ENCODE peak calls at places on chromosome 9, in six cellular contexts. L is heart right ventricle, M is endothelial cell of umbilical vein, U is adrenal gland, F is uterus, G is aorta. V is an unnamed sample. For H3K4me1, the result is how much of the 10 kb centered on the place peaks cover.

GRCh38 chr9:108565651-108566378 is 290.0 kb downstream of the ACTL7B start:
- DNase-seq in G (peak), M (peak), L (no peak), U (peak), F (peak), V (no peak)

GRCh38 chr9:76911971-76912370 is 6.1 kb upstream of the PRUNE2 start:
- DNase-seq in M (no peak), G (no peak), L (no peak), U (no peak), F (no peak), V (no peak)

GRCh38 chr9:110050925-110051355 is 157.0 kb downstream of the C9orf152 start:
- DNase-seq in L (no peak), F (peak), M (peak), G (no peak), U (peak), V (no peak)

GRCh38 chr9:107112707-107113243 is 170.3 kb upstream of the RAD23B start:
- DNase-seq in F (no peak), M (no peak), G (no peak), L (no peak), U (no peak), V (no peak)

GRCh38 chr9:119802621-119803020 is 433.4 kb upstream of the BRINP1 start:
- DNase-seq in M (no peak), G (peak), L (peak), U (no peak), F (no peak), V (no peak)

GRCh38 chr9:135524130-135524861 is 3.1 kb downstream of the LCN1 start:
- DNase-seq in U (peak), G (no peak), F (no peak), L (no peak), M (no peak), V (no peak)

GRCh38 chr9:16191237-16191636 is 638.4 kb downstream of the CCDC171 start:
- DNase-seq in G (no peak), U (no peak), F (no peak), M (no peak), L (no peak), V (no peak)

GRCh38 chr9:130402243-130402642 is 42.5 kb upstream of the ASS1 start:
- DNase-seq in G (no peak), F (no peak), M (no peak), L (no peak), U (no peak), V (no peak)

GRCh38 chr9:117060963-117061362 is 353.9 kb downstream of the ASTN2 start:
- DNase-seq in F (no peak), M (no peak), G (no peak), U (no peak), L (no peak), V (no peak)

GRCh38 chr9:35366627-35367026 is 123.3 kb upstream of the RUSC2 start:
- DNase-seq in G (no peak), M (no peak), U (no peak), F (no peak), L (no peak), V (no peak)

GRCh38 chr9:29322240-29322639 is 1749.0 kb upstream of the C9orf72 start:
- DNase-seq in G (no peak), U (no peak), F (no peak), L (no peak), M (no peak), V (no peak)

GRCh38 chr9:133107961-133108793 is 12.9 kb downstream of the RALGDS start:
- DNase-seq in M (no peak), G (peak), U (peak), F (no peak), L (no peak), V (no peak)

GRCh38 chr9:6080154-6080716 is 64.8 kb upstream of the RANBP6 start:
- DNase-seq in F (peak), L (peak), M (peak), G (peak), U (peak), V (peak)

GRCh38 chr9:72203205-72203803 is 54.1 kb downstream of the GDA start:
- DNase-seq in G (no peak), M (peak), U (peak), L (no peak), F (no peak), V (no peak)

GRCh38 chr9:127522727-127523126 is 71.4 kb downstream of the LRSAM1 start:
- DNase-seq in G (no peak), U (no peak), L (no peak), M (no peak), F (no peak), V (no peak)

GRCh38 chr9:19894975-19895374 is 106.1 kb upstream of the SLC24A2 start:
- DNase-seq in L (no peak), G (no peak), U (no peak), M (no peak), F (no peak), V (no peak)

GRCh38 chr9:110543631-110544051 is 35.9 kb downstream of the SVEP1 start:
- DNase-seq in F (no peak), L (peak), M (peak), G (peak), U (peak), V (no peak)

GRCh38 chr9:124602632-124603031 is 95.4 kb upstream of the NR5A1 start:
- DNase-seq in U (no peak), M (no peak), L (no peak), G (no peak), F (no peak), V (no peak)

GRCh38 chr9:129888085-129888808 is 53.0 kb downstream of the USP20 start:
- DNase-seq in L (peak), F (no peak), U (no peak), G (peak), M (no peak), V (peak)

GRCh38 chr9:128390813-128391711 is 19.9 kb downstream of the URM1 start:
- DNase-seq in M (no peak), U (no peak), G (no peak), F (no peak), L (no peak), V (no peak)

GRCh38 chr9:134435527-134436355 is 109.5 kb downstream of the RXRA start:
- DNase-seq in M (no peak), F (no peak), L (no peak), U (no peak), G (no peak), V (no peak)

GRCh38 chr9:78756813-78757510 is 460.0 kb downstream of the PSAT1 start:
- DNase-seq in U (no peak), G (no peak), M (no peak), F (no peak), L (no peak), V (no peak)

GRCh38 chr9:125145425-125145824 is 2.1 kb upstream of the SCAI start:
- DNase-seq in M (no peak), F (no peak), L (no peak), G (no peak), U (no peak), V (no peak)

GRCh38 chr9:6590772-6591384 is 54.7 kb downstream of the GLDC start:
- DNase-seq in G (no peak), M (no peak), U (no peak), L (no peak), F (no peak), V (no peak)

GRCh38 chr9:37967681-37968080 is 63.8 kb upstream of the SLC25A51 start:
- DNase-seq in L (no peak), G (no peak), M (no peak), U (no peak), F (no peak), V (no peak)

GRCh38 chr9:98118640-98119601 is at the start of gene TRIM14:
- DNase-seq in G (peak), U (peak), F (peak), L (peak), M (peak), V (peak)

GRCh38 chr9:132754236-132754635 is 84.0 kb downstream of the GTF3C4 start:
- DNase-seq in M (no peak), U (no peak), F (no peak), G (no peak), L (no peak), V (no peak)

GRCh38 chr9:14433841-14434511 is 120.0 kb upstream of the NFIB start:
- DNase-seq in L (peak), F (peak), U (peak), M (no peak), G (no peak), V (no peak)

GRCh38 chr9:124206391-124206790 is 51.4 kb upstream of the NEK6 start:
- DNase-seq in G (peak), M (no peak), L (no peak), F (no peak), U (no peak), V (no peak)

GRCh38 chr9:113544001-113544340 is 80.4 kb downstream of the RGS3 start:
- DNase-seq in G (no peak), U (no peak), L (no peak), M (no peak), F (no peak), V (no peak)

GRCh38 chr9:3773661-3774060 is 247.9 kb upstream of the RFX3 start:
- DNase-seq in L (no peak), F (no peak), U (no peak), G (no peak), M (no peak), V (no peak)

GRCh38 chr9:3768286-3768685 is 242.5 kb upstream of the RFX3 start:
- DNase-seq in F (no peak), L (no peak), U (no peak), G (no peak), M (no peak), V (no peak)

GRCh38 chr9:3768698-3769458 is 243.1 kb upstream of the RFX3 start:
- DNase-seq in M (no peak), U (peak), G (no peak), L (no peak), F (peak), V (no peak)

DNA sequence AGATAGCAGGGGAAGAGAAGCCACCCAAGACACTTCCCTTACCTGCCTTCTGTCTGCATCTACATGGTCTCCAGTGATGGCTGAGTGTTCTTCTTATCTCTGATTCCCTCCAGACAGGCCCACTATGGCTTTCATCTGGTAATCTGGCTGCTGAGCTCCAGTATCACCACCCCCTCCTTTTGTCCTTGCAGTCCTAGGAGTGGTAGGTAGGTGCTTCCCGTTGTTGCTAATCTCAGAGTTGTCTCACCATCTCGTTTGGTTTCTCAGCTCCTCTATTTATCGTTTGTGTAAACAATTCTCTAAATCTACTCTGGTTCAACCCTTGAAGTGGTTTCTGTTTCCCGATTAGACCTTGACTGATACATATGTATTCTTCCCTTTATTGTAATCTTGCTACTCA is 243.8 kb upstream of the RFX3 start:
- DNase-seq in F (no peak), G (no peak), U (no peak), M (no peak), L (no peak), V (no peak)
- H3K4me1 ChIP-seq in F (under half), G (under half), U (under half), M (under half), L (under half), V (under half)

GRCh38 chr9:136530472-136531089 is 15.3 kb downstream of the NOTCH1 start:
- DNase-seq in L (no peak), G (no peak), U (no peak), M (peak), F (no peak), V (no peak)

GRCh38 chr9:136532799-136533774 is 12.8 kb downstream of the NOTCH1 start:
- DNase-seq in U (no peak), L (no peak), F (no peak), G (no peak), M (no peak), V (peak)

GRCh38 chr9:136533775-136534157 is 12.1 kb downstream of the NOTCH1 start:
- DNase-seq in U (no peak), L (no peak), G (peak), F (no peak), M (no peak), V (peak)

GRCh38 chr9:136531186-136531903 is 14.5 kb downstream of the NOTCH1 start:
- DNase-seq in F (no peak), L (no peak), M (no peak), G (no peak), U (no peak), V (no peak)

GRCh38 chr9:136531904-136532798 is 13.7 kb downstream of the NOTCH1 start:
- DNase-seq in U (no peak), L (no peak), M (no peak), G (no peak), F (no peak), V (no peak)
- H3K4me1 ChIP-seq in U (under half), L (half or more), M (half or more), G (under half), F (under half), V (half or more)

GRCh38 chr9:87275039-87275725 is 222.5 kb upstream of the DAPK1 start:
- DNase-seq in M (no peak), F (no peak), U (no peak), L (no peak), G (no peak), V (no peak)

GRCh38 chr9:87270241-87271234 is 227.1 kb upstream of the DAPK1 start:
- DNase-seq in M (peak), U (peak), L (peak), G (no peak), F (peak), V (no peak)

GRCh38 chr9:87269296-87269695 is 228.4 kb upstream of the DAPK1 start:
- DNase-seq in U (no peak), L (no peak), G (no peak), M (no peak), F (no peak), V (no peak)

GRCh38 chr9:87269777-87270176 is 227.9 kb upstream of the DAPK1 start:
- DNase-seq in G (no peak), U (no peak), F (no peak), M (no peak), L (no peak), V (no peak)

GRCh38 chr9:87271696-87272477 is 225.8 kb upstream of the DAPK1 start:
- DNase-seq in L (no peak), M (no peak), U (no peak), F (no peak), G (no peak), V (peak)
- H3K4me1 ChIP-seq in L (under half), M (under half), U (under half), F (under half), G (under half), V (under half)

GRCh38 chr9:95055851-95056551 is 261.5 kb downstream of the FANCC start:
- DNase-seq in F (no peak), M (peak), U (no peak), L (no peak), G (no peak), V (no peak)

GRCh38 chr9:95058121-95058785 is 259.3 kb downstream of the FANCC start:
- DNase-seq in G (no peak), U (no peak), M (no peak), L (no peak), F (no peak), V (no peak)

GRCh38 chr9:95057121-95057520 is 260.4 kb downstream of the FANCC start:
- DNase-seq in L (no peak), M (peak), U (no peak), F (no peak), G (no peak), V (no peak)

GRCh38 chr9:95053611-95054440 is 263.7 kb downstream of the FANCC start:
- DNase-seq in M (no peak), L (no peak), F (no peak), G (no peak), U (no peak), V (no peak)

DNA sequence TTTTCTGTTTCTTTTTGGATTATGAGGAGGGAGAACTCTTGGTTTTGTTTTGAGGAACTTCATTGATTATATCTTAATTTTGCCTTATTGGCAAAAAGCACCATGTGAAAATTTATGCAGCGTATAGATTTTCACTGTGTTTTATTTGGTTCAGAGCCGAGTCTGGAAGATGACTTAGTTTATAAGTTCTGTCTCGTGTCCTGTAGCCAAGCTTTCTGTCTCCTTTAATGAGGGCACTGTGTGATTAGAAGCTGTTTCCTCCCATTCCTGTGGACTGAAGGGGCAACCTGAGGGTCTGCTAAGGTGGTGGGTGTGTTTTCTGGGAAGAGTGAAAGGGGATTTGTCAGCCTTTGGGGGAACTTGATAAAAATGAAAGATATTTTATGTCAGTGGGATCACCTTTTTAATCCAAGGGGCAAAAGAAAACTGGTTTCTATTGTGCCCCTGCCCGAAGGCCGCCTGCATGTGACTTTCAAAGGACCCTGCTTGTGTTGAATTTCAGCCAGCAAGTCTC is 262.1 kb downstream of the FANCC start:
- DNase-seq in U (no peak), M (peak), F (no peak), G (no peak), L (no peak), V (no peak)
- H3K4me1 ChIP-seq in U (half or more), M (under half), F (under half), G (under half), L (half or more), V (under half)

GRCh38 chr9:115063058-115063850 is 54.7 kb downstream of the TNC start:
- DNase-seq in U (no peak), M (no peak), F (peak), G (no peak), L (no peak), V (no peak)
- H3K4me1 ChIP-seq in U (under half), M (under half), F (under half), G (under half), L (under half), V (under half)